ENCODE peak calls at places on chromosomes 12 and 14, in five cellular contexts. V is A549, U is WTC11, T is K562, K is HepG2. Q is an unnamed sample.
A peak's percentile ranks its signal among the peaks of the same experiment; 100 is the strongest.

GRCh38 chr12:31880340-31880739 is 78.9 kb upstream of the RESF1 start:
- DNase-seq in K (no peak), T (no peak), V (no peak), U (no peak), Q (no peak)

GRCh38 chr14:101961746-101962502 is 2.4 kb upstream of the DYNC1H1 start:
- DNase-seq in T (no peak), K (no peak), U (no peak), V (no peak), Q (no peak)

GRCh38 chr12:45350861-45351260 is 135.0 kb downstream of the ANO6 start:
- DNase-seq in T (no peak), K (no peak), U (no peak), V (no peak), Q (no peak)

GRCh38 chr14:104445832-104446381 is 133.7 kb upstream of the C14orf180 start:
- DNase-seq in V (no peak), U (no peak), K (no peak), T (no peak), Q (no peak)

GRCh38 chr12:66803972-66804371 is 125.1 kb upstream of the GRIP1 start:
- DNase-seq in K (no peak), V (no peak), T (no peak), U (peak; percentile 17), Q (no peak)

GRCh38 chr14:58243790-58244555 is 670 bp upstream of the PSMA3 start:
- DNase-seq in T (no peak), K (peak; percentile 54), V (peak; percentile 38), U (no peak), Q (no peak)

GRCh38 chr14:61559641-61560201 is 135.6 kb upstream of the HIF1A start:
- DNase-seq in V (peak; percentile 96), K (peak; percentile 95), U (no peak), T (peak; percentile 81), Q (no peak)

GRCh38 chr14:103190731-103191130 is 67.5 kb downstream of the TNFAIP2 start:
- DNase-seq in T (no peak), V (no peak), K (no peak), U (no peak), Q (no peak)

GRCh38 chr12:24363177-24363754 is 413.8 kb upstream of the SOX5 start:
- DNase-seq in U (no peak), K (no peak), T (no peak), V (no peak), Q (no peak)

GRCh38 chr14:87133073-87133815 is 859.7 kb downstream of the GALC start:
- DNase-seq in U (no peak), V (no peak), K (no peak), T (no peak), Q (no peak)

GRCh38 chr14:89202413-89202812 is 214.6 kb downstream of the FOXN3 start:
- DNase-seq in T (no peak), U (no peak), V (no peak), K (no peak), Q (no peak)

GRCh38 chr14:73783107-73783727 is 68.4 kb upstream of the PTGR2 start:
- DNase-seq in T (no peak), V (no peak), U (no peak), K (peak; percentile 90), Q (no peak)

GRCh38 chr12:71954040-71954649 is 15.5 kb downstream of the TPH2 start:
- DNase-seq in T (no peak), U (no peak), V (no peak), K (no peak), Q (no peak)

GRCh38 chr12:103799504-103800251 is 41.4 kb downstream of the NT5DC3 start:
- DNase-seq in V (peak; percentile 70), K (peak; percentile 43), T (no peak), U (no peak), Q (no peak)

GRCh38 chr12:89433634-89434033 is 81.3 kb upstream of the DUSP6 start:
- DNase-seq in U (no peak), K (no peak), V (no peak), T (no peak), Q (no peak)

GRCh38 chr14:50094056-50094455 is 22.3 kb downstream of the VCPKMT start:
- DNase-seq in U (no peak), K (no peak), T (no peak), V (no peak), Q (no peak)

GRCh38 chr12:16788888-16789790 is 183.2 kb upstream of the LMO3 start:
- DNase-seq in T (no peak), U (no peak), K (no peak), V (no peak), Q (peak; percentile 37)
- TF ChIP-seq ESRRA in T (no peak), U (no peak), K (no peak), V (no peak), Q (no peak)

GRCh38 chr12:26701604-26702215 is 131.3 kb downstream of the ITPR2 start:
- DNase-seq in T (peak; percentile 14), U (no peak), V (peak; percentile 58), K (peak; percentile 23), Q (no peak)
- TF ChIP-seq ESRRA in T (no peak), U (no peak), V (no peak), K (no peak), Q (no peak)

DNA sequence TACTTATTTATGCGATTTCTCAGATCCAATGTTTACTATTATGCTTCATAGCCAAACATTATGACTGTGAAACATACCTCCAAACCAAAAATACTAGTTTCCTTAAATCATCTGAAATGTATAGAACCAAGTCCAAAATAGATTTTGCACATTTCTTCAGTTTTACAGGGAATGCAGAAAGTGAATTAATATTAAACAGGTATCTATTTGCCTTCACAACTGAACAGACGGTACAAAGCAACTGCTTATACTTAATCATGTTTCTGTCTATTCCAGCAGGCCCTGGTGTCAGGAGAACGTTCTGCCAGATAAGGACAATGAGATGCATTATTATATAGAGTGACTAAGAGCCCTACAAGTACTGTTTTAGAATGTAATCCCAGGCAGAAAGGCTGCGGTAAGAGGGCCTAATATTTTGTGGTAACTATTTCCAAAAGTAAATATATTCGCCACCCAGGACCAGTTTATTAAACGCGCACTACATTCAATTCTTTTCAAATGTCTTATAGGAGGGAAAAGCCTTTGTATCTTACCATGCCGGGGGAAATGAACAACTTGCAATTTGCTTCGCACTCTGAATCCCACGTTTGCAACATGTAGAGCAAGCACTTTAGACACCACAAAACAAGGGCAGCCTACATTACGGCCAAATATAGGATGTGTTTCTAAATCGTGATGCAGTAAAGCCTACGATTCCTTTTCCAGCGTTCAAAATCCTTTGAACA is 1.5 kb downstream of the CORO1C start:
- DNase-seq in K (peak; percentile 37), U (no peak), V (no peak), T (no peak), Q (no peak)
- TF ChIP-seq ESRRA in K (no peak), U (no peak), V (no peak), T (no peak), Q (no peak)

DNA sequence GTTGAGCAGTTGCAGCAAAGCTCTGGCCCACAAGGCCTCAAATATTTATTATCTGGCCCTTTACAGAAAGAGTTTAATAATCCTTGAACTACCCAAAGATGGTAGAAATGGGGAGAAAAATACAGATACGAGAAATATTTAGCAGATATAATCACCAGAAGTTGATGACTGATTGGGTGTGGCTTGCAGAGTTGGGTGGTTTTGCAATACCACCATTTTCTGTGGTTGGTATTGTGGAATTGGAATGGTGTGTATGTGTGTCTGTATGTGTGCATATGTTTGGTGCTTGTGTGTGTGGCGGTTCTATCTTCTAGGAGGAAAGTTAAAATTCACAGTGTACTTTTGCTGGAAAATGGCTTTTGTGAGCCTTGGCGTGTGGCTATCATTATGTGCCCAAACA is 85.4 kb upstream of the MANSC4 start:
- DNase-seq in K (no peak), U (no peak), T (no peak), V (no peak), Q (no peak)
- TF ChIP-seq ESRRA in K (no peak), U (no peak), T (no peak), V (no peak), Q (no peak)

GRCh38 chr12:107929436-107929835 is 154.9 kb downstream of the ASCL4 start:
- DNase-seq in T (peak; percentile 34), K (peak; percentile 35), U (no peak), V (peak; percentile 80), Q (no peak)
- TF ChIP-seq ESRRA in T (peak; percentile 25), K (no peak), U (no peak), V (no peak), Q (no peak)

DNA sequence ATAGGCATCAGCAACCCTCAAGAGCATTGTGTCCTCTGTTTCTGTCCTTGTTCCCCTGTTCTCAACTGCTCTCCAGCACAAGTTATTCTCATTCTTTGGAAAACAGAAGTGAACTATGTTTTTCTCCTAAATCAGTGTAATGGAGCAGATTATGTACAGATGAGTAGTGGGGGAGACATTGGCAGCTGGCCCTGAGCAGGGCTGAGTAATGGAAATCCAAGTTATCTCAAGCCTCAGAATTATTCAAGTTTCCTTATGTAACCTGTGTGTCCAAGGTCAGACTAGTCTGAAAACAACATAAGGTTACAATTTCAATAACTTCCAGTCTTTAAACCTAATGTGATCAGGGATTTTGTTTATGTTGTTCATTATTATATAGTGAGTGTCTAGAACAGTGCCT is 116.1 kb upstream of the FUT8 start:
- DNase-seq in K (no peak), V (no peak), U (no peak), T (no peak), Q (no peak)
- TF ChIP-seq ESRRA in K (no peak), V (no peak), U (no peak), T (no peak), Q (no peak)

GRCh38 chr12:49342914-49343731 is 3.6 kb upstream of the DNAJC22 start:
- DNase-seq in V (peak; percentile 35), K (no peak), T (no peak), U (no peak), Q (no peak)
- TF ChIP-seq ESRRA in V (no peak), K (no peak), T (no peak), U (no peak), Q (no peak)

DNA sequence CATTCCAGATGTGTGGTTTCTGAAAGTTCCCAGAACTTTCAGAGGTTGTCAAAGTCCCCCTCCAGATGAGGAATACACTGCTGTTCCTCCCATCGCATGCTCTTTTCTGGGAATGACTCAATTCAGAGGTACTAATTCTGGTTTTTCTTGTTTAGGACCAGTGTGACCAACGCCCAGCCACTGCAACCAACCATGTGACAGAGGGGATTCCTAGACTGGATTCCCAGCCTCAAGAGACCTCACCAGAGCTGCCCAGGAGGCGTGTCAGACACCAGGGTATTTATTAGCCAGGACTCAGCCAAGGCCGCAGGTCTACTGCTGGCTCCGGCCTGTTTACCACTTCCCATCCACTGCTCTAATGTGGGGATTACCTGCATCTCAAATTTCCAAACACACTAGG is 24.2 kb downstream of the TRAFD1 start:
- DNase-seq in K (no peak), U (no peak), V (no peak), T (no peak), Q (peak; percentile 35)
- TF ChIP-seq ESRRA in K (no peak), U (no peak), V (no peak), T (no peak), Q (no peak)

GRCh38 chr12:39798429-39798828 is 178.8 kb upstream of the ABCD2 start:
- DNase-seq in V (no peak), K (no peak), U (no peak), T (no peak), Q (no peak)
- TF ChIP-seq ESRRA in V (no peak), K (no peak), U (no peak), T (no peak), Q (no peak)

DNA sequence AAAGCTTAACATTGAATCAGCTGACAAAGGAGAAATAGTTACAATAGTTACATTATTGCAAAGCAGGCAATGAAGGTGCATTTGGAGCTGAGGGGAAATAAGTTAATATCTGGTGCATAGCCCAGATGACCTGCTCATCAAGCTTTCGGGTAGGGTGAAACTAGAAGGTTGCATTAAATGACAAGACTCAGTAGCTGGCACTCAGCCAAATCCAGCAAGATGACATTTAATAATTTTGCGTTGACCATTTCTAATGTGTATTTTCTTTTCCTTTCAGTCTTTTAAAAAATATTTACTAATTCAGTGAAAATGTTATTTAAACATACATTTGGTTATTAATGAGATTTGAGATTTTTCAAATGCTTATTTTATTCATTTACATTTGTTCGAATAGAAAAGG is 188.6 kb downstream of the SLC5A8 start:
- DNase-seq in T (no peak), U (no peak), V (no peak), K (no peak), Q (no peak)
- TF ChIP-seq ESRRA in T (no peak), U (no peak), V (no peak), K (no peak), Q (no peak)